ENCODE peak calls at places on chromosomes 5 and 9, in nine cellular contexts. T, L, W, Q, B, G, H, V and E are unnamed samples.

GRCh38 chr5:44441460-44441859 is 52.2 kb upstream of the FGF10 start:
- DNase-seq in V (no peak), W (no peak), B (no peak), Q (no peak), T (no peak), H (peak), L (no peak), G (no peak), E (peak)

GRCh38 chr5:136082390-136083193 is 50.1 kb upstream of the SMAD5 start:
- DNase-seq in W (peak), T (peak), Q (peak), G (peak), H (peak), L (no peak), B (peak), V (peak), E (peak)

GRCh38 chr9:92407818-92408217 is 3.4 kb upstream of the OGN start:
- DNase-seq in T (no peak), B (no peak), Q (no peak), V (no peak), W (no peak), L (no peak), G (no peak), H (no peak), E (no peak)

GRCh38 chr9:77170991-77171699 is 6.2 kb upstream of the VPS13A start:
- DNase-seq in V (no peak), H (no peak), B (no peak), T (no peak), G (no peak), W (no peak), L (no peak), Q (peak), E (no peak)

GRCh38 chr9:91500509-91501011 is 76.9 kb upstream of the NFIL3 start:
- DNase-seq in T (peak), G (peak), B (peak), H (no peak), Q (peak), V (peak), W (no peak), L (peak), E (no peak)

GRCh38 chr5:116765441-116765840 is 190.8 kb upstream of the SEMA6A start:
- DNase-seq in V (no peak), W (no peak), T (peak), G (no peak), Q (no peak), H (no peak), L (peak), B (no peak), E (no peak)

GRCh38 chr5:109246395-109246794 is 163.4 kb downstream of the PJA2 start:
- DNase-seq in B (no peak), H (no peak), Q (no peak), T (no peak), V (no peak), W (no peak), L (no peak), G (no peak), E (no peak)

GRCh38 chr9:36341936-36342577 is 58.0 kb downstream of the RNF38 start:
- DNase-seq in T (no peak), V (no peak), L (no peak), G (no peak), B (no peak), H (no peak), W (no peak), Q (no peak), E (no peak)

GRCh38 chr9:4748612-4749011 is 7.6 kb upstream of the AK3 start:
- DNase-seq in W (no peak), B (no peak), L (no peak), T (no peak), Q (no peak), V (no peak), G (no peak), H (no peak), E (no peak)

GRCh38 chr9:18675345-18675744 is 201.4 kb downstream of the ADAMTSL1 start:
- DNase-seq in H (no peak), V (no peak), G (no peak), Q (no peak), L (no peak), T (peak), B (peak), W (no peak), E (no peak)

GRCh38 chr5:135309391-135310327 is 89.4 kb downstream of the MACROH2A1 start:
- DNase-seq in H (no peak), L (no peak), G (no peak), T (peak), B (no peak), V (peak), W (no peak), Q (peak), E (no peak)

GRCh38 chr9:70823284-70823683 is 298.1 kb downstream of the TRPM3 start:
- DNase-seq in W (no peak), Q (no peak), H (no peak), L (no peak), V (no peak), G (no peak), B (no peak), T (no peak), E (no peak)

GRCh38 chr5:146042628-146043279 is 62.6 kb downstream of the PLAC8L1 start:
- DNase-seq in T (peak), B (peak), W (no peak), L (peak), V (peak), H (no peak), G (peak), Q (no peak), E (no peak)

GRCh38 chr5:56893251-56893951 is 16.0 kb upstream of the SETD9 start:
- DNase-seq in V (no peak), G (no peak), L (no peak), W (no peak), B (no peak), Q (no peak), H (no peak), T (no peak), E (no peak)

GRCh38 chr5:149256451-149256850 is 15.2 kb upstream of the AFAP1L1 start:
- DNase-seq in H (no peak), T (no peak), W (no peak), G (no peak), V (no peak), L (peak), B (no peak), Q (no peak), E (no peak)

GRCh38 chr5:157535042-157535865 is 40.3 kb downstream of the ADAM19 start:
- DNase-seq in G (no peak), H (no peak), L (peak), V (peak), T (peak), W (no peak), B (no peak), Q (no peak), E (no peak)

GRCh38 chr5:79536193-79536906 is 22.4 kb upstream of the HOMER1 start:
- DNase-seq in V (no peak), H (no peak), T (no peak), W (no peak), Q (no peak), B (no peak), G (no peak), L (no peak), E (no peak)

GRCh38 chr5:1521671-1522600 is 1.8 kb downstream of the LPCAT1 start:
- DNase-seq in Q (peak), L (peak), V (peak), B (peak), G (no peak), H (peak), W (peak), T (peak), E (peak)

GRCh38 chr5:179243333-179243732 is 101.9 kb downstream of the ADAMTS2 start:
- DNase-seq in B (no peak), T (peak), V (no peak), G (no peak), W (no peak), H (no peak), L (no peak), Q (peak), E (no peak)

GRCh38 chr9:15400281-15400941 is 22.3 kb upstream of the SNAPC3 start:
- DNase-seq in T (peak), B (no peak), Q (no peak), G (no peak), V (no peak), W (no peak), H (no peak), L (no peak), E (no peak)

GRCh38 chr5:153755913-153756500 is 265.5 kb downstream of the GRIA1 start:
- DNase-seq in H (no peak), Q (no peak), G (no peak), T (peak), L (no peak), V (no peak), B (no peak), W (no peak), E (no peak)

GRCh38 chr5:101782352-101783087 is 513.6 kb downstream of the SLCO4C1 start:
- DNase-seq in H (no peak), L (no peak), T (no peak), Q (no peak), G (no peak), W (no peak), V (peak), B (no peak), E (peak)

GRCh38 chr9:120242397-120242796 is 337.6 kb downstream of the CDK5RAP2 start:
- DNase-seq in B (no peak), H (no peak), G (no peak), Q (no peak), L (no peak), T (no peak), W (no peak), V (no peak), E (no peak)

GRCh38 chr5:1295650-1296037 is 776 bp upstream of the TERT start:
- DNase-seq in L (no peak), T (no peak), W (no peak), B (no peak), V (no peak), H (no peak), Q (peak), G (no peak), E (no peak)

GRCh38 chr5:10264569-10264968 is 14.5 kb downstream of the CCT5 start:
- DNase-seq in L (no peak), T (no peak), B (no peak), G (no peak), H (no peak), Q (no peak), V (no peak), W (no peak), E (no peak)

GRCh38 chr9:136117291-136118060 is 1.2 kb downstream of the TMEM250 start:
- DNase-seq in Q (peak), T (no peak), H (peak), G (no peak), B (no peak), W (no peak), V (no peak), L (no peak), E (no peak)

GRCh38 chr5:94613583-94613982 is 4.8 kb downstream of the KIAA0825 start:
- DNase-seq in H (peak), G (peak), V (peak), Q (peak), W (no peak), B (peak), L (no peak), T (peak), E (peak)

GRCh38 chr9:109507421-109507838 is 9.3 kb upstream of the PTPN3 start:
- DNase-seq in B (peak), Q (peak), T (peak), L (peak), W (no peak), G (no peak), H (no peak), V (peak), E (no peak)

GRCh38 chr5:165457854-165458481 is 1952.5 kb downstream of the MAT2B start:
- DNase-seq in V (peak), Q (peak), H (peak), T (peak), L (peak), W (no peak), G (no peak), B (peak), E (peak)

GRCh38 chr5:161546463-161547301 is at the start of gene GABRB2:
- DNase-seq in Q (peak), L (peak), T (peak), V (no peak), B (peak), W (peak), G (no peak), H (peak), E (peak)

GRCh38 chr5:32443145-32443540 is 1.4 kb downstream of the ZFR start:
- DNase-seq in T (peak), V (peak), W (no peak), Q (peak), B (peak), G (no peak), H (peak), L (peak), E (no peak)

GRCh38 chr5:129771058-129771838 is 23.4 kb downstream of the MINAR2 start:
- DNase-seq in G (peak), V (peak), H (peak), T (peak), L (peak), B (peak), Q (peak), W (peak), E (peak)

GRCh38 chr9:89359018-89359417 is 40.7 kb downstream of the SECISBP2 start:
- DNase-seq in W (no peak), H (no peak), T (no peak), G (no peak), L (no peak), B (peak), V (no peak), Q (no peak), E (peak)

GRCh38 chr5:132754947-132755346 is 7.7 kb downstream of the CCNI2 start:
- DNase-seq in G (no peak), B (peak), V (peak), Q (no peak), T (peak), L (no peak), H (peak), W (peak), E (peak)

GRCh38 chr5:41985945-41986344 is 60.9 kb downstream of the FBXO4 start:
- DNase-seq in G (no peak), H (no peak), W (no peak), Q (no peak), B (no peak), V (no peak), L (no peak), T (no peak), E (no peak)
- TF ChIP-seq EZH2 in G (no peak), H (no peak), W (no peak), Q (no peak), B (no peak), V (no peak), L (no peak), T (no peak), E (no peak)

GRCh38 chr9:33273972-33274328 is 9.1 kb downstream of the CHMP5 start:
- DNase-seq in Q (no peak), G (no peak), L (peak), W (no peak), B (no peak), T (no peak), V (peak), H (no peak), E (no peak)

GRCh38 chr9:33273266-33273971 is 8.6 kb downstream of the CHMP5 start:
- DNase-seq in V (no peak), Q (no peak), H (no peak), B (no peak), T (no peak), L (peak), G (no peak), W (no peak), E (no peak)

GRCh38 chr9:33267368-33267767 is 2.5 kb downstream of the CHMP5 start:
- DNase-seq in Q (no peak), G (no peak), B (no peak), L (no peak), H (no peak), W (no peak), V (no peak), T (no peak), E (no peak)

GRCh38 chr9:33270146-33270545 is 5.3 kb downstream of the CHMP5 start:
- DNase-seq in V (no peak), Q (no peak), T (no peak), G (no peak), L (no peak), B (no peak), H (no peak), W (no peak), E (no peak)

GRCh38 chr9:33272061-33272460 is 7.2 kb downstream of the CHMP5 start:
- DNase-seq in L (no peak), V (peak), H (no peak), Q (peak), G (no peak), B (no peak), T (no peak), W (no peak), E (no peak)
- H3K4me2 ChIP-seq in L (no peak), V (peak), H (no peak), Q (no peak), G (no peak), B (no peak), T (no peak), W (no peak), E (no peak)

DNA sequence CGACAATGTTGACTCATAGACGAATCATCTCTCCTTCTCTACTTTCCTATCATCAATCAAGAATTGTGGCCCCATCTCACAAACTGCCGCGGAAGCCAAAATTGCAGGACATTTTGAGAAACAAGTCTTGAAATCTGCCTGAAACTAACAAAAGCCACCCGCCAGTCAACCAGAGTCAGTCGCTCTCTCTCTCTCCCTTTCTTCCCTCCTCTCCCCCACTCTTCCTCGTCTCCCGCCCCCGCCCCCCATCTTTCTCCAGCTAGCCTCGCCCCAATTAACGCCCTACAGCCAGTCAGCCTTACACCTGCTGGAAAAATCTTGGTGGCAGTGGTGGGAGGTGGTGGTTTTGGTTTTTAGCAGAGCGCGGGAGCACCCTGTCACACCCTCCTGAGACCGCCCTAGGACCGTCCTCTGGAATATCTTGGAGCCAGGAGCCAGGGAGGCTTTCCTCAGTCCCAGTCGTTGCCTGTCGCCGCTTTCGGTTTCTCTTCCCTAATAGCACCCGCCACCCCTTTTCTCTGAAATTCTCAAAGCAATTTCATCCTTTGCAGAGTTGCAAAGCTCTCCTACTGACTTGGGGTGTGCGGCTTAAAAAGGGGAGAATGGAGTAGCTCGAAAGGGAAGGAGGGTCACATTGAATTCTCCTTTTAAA is 301.1 kb downstream of the PARP8 start:
- DNase-seq in Q (peak), L (no peak), B (no peak), H (peak), T (no peak), W (peak), G (no peak), V (no peak), E (peak)
- TF ChIP-seq EZH2 in Q (peak), L (no peak), B (no peak), H (peak), T (no peak), W (peak), G (no peak), V (no peak), E (peak)

DNA sequence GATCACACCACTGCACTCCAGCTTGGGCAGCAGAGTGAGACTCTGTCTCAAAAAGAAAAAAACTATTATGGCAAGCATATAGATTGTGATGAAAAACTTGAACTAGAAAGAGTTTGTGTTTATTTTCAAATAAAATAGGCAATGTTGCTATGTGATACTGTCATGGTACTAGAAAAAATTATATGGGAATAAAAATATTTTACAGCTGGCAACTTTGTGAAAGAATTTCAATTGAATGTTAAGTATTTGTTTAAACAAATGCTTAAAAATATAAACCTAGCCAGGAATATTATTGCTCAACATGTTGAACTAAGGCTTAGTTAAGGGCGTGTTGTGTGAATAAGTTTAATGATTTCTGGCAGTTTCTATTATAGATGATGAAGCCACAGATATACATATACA is 31.7 kb downstream of the HSDL2 start:
- DNase-seq in V (no peak), B (no peak), Q (no peak), L (no peak), W (no peak), G (no peak), T (peak), H (no peak), E (no peak)
- H3K4me2 ChIP-seq in V (no peak), B (no peak), Q (no peak), L (no peak), W (no peak), G (no peak), T (no peak), H (no peak), E (no peak)

DNA sequence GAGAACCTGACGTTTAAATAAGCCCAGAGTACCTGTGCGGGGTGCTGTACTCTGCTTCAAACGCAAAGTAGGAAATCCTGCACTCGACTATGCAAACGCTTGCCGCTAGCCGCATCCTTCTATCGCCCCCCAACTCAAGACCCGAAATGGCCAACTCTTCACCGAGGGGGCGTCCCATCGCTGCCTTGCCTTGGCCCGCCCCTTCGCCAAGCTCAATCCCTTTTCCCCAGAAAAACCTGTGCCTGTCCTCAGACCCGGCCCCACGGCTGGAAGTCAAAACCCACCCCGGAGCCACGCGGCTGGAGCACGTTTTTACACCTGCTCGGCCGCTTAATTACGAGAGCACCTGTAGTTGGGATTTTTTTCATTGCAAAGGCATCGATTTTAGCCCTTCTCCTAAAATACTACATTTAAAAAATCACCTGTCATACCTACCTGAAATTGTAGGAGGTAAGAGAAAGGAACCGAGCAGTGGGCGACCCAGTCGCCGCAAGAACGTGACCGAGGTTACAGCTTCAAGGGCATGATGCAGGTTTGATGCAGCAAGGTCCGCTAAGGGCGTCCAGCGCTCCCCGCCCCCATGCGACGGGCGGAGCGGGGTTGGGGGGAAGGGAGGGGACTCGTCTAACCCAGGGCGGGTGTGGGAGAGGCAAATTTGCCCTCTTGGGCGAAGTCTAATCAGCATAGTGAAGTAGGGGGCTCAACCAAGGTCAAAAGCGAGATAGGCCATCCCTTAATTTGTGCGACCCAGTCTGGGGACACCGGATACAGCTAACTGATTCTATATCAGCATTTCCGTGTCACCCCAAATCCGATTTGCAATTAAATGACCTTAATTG is 3.5 kb downstream of the ELAVL2 start:
- DNase-seq in B (no peak), T (no peak), L (no peak), W (peak), G (no peak), H (peak), V (no peak), Q (no peak), E (peak)
- TF ChIP-seq EZH2 in B (no peak), T (no peak), L (peak), W (no peak), G (no peak), H (peak), V (no peak), Q (peak), E (peak)